ENCODE peak calls at places on chromosomes 2 and 18, in nine cellular contexts. One of them, this sample, is unnamed.

GRCh38 chr2:39524756-39525635 is 87.9 kb upstream of the MAP4K3 start:
- DNase-seq in H1: no peak
- DNase-seq in NB4: no peak
- DNase-seq in WTC11: no peak
- DNase-seq in K562: no peak
- DNase-seq in endothelial cell of umbilical vein: no peak
- DNase-seq in A549: no peak
- DNase-seq in SK-N-SH: no peak
- DNase-seq in HCT116: no peak
- DNase-seq in this sample: no peak

GRCh38 chr18:62606106-62606505 is 83.3 kb downstream of the ZCCHC2 start:
- DNase-seq in NB4: no peak
- DNase-seq in A549: no peak
- DNase-seq in H1: no peak
- DNase-seq in endothelial cell of umbilical vein: no peak
- DNase-seq in HCT116: no peak
- DNase-seq in SK-N-SH: no peak
- DNase-seq in K562: no peak
- DNase-seq in WTC11: no peak
- DNase-seq in this sample: no peak

GRCh38 chr2:152038451-152038958 is 60.3 kb downstream of the CACNB4 start:
- DNase-seq in WTC11: no peak
- DNase-seq in HCT116: no peak
- DNase-seq in A549: no peak
- DNase-seq in NB4: peak; percentile 36
- DNase-seq in K562: no peak
- DNase-seq in endothelial cell of umbilical vein: no peak
- DNase-seq in SK-N-SH: no peak
- DNase-seq in H1: no peak
- DNase-seq in this sample: no peak

GRCh38 chr2:7437122-7437521 is 519.9 kb downstream of the RNF144A start:
- DNase-seq in NB4: no peak
- DNase-seq in SK-N-SH: no peak
- DNase-seq in H1: no peak
- DNase-seq in WTC11: no peak
- DNase-seq in A549: no peak
- DNase-seq in K562: no peak
- DNase-seq in endothelial cell of umbilical vein: no peak
- DNase-seq in HCT116: no peak
- DNase-seq in this sample: no peak

GRCh38 chr2:144114761-144115160 is 405.2 kb downstream of the ZEB2 start:
- DNase-seq in A549: no peak
- DNase-seq in K562: no peak
- DNase-seq in HCT116: no peak
- DNase-seq in SK-N-SH: no peak
- DNase-seq in endothelial cell of umbilical vein: no peak
- DNase-seq in NB4: no peak
- DNase-seq in WTC11: no peak
- DNase-seq in H1: no peak
- DNase-seq in this sample: no peak

GRCh38 chr2:105489168-105489878 is 90.5 kb upstream of the FHL2 start:
- DNase-seq in H1: no peak
- DNase-seq in endothelial cell of umbilical vein: no peak
- DNase-seq in NB4: no peak
- DNase-seq in A549: no peak
- DNase-seq in K562: no peak
- DNase-seq in SK-N-SH: no peak
- DNase-seq in HCT116: no peak
- DNase-seq in WTC11: no peak
- DNase-seq in this sample: no peak

GRCh38 chr2:27653397-27653796 is 10.0 kb downstream of the SUPT7L start:
- DNase-seq in H1: no peak
- DNase-seq in A549: no peak
- DNase-seq in SK-N-SH: no peak
- DNase-seq in HCT116: no peak
- DNase-seq in K562: no peak
- DNase-seq in endothelial cell of umbilical vein: no peak
- DNase-seq in WTC11: no peak
- DNase-seq in NB4: no peak
- DNase-seq in this sample: no peak

GRCh38 chr18:76953186-76953982 is 131.0 kb downstream of the ZNF236 start:
- DNase-seq in H1: no peak
- DNase-seq in NB4: no peak
- DNase-seq in A549: no peak
- DNase-seq in endothelial cell of umbilical vein: peak; percentile 76
- DNase-seq in HCT116: no peak
- DNase-seq in WTC11: no peak
- DNase-seq in SK-N-SH: peak; percentile 45
- DNase-seq in K562: no peak
- DNase-seq in this sample: no peak

GRCh38 chr2:42359304-42359749 is 1.7 kb downstream of the COX7A2L start:
- DNase-seq in SK-N-SH: no peak
- DNase-seq in HCT116: no peak
- DNase-seq in WTC11: no peak
- DNase-seq in endothelial cell of umbilical vein: no peak
- DNase-seq in K562: no peak
- DNase-seq in A549: no peak
- DNase-seq in H1: no peak
- DNase-seq in NB4: peak; percentile 23
- DNase-seq in this sample: no peak

GRCh38 chr2:105778344-105778607 is 33.6 kb downstream of the NCK2 start:
- DNase-seq in WTC11: no peak
- DNase-seq in H1: no peak
- DNase-seq in SK-N-SH: no peak
- DNase-seq in NB4: no peak
- DNase-seq in A549: no peak
- DNase-seq in HCT116: no peak
- DNase-seq in endothelial cell of umbilical vein: no peak
- DNase-seq in K562: no peak
- DNase-seq in this sample: no peak

GRCh38 chr2:122096788-122097187 is 341.3 kb downstream of the TSN start:
- DNase-seq in NB4: no peak
- DNase-seq in K562: no peak
- DNase-seq in A549: no peak
- DNase-seq in H1: no peak
- DNase-seq in SK-N-SH: no peak
- DNase-seq in endothelial cell of umbilical vein: no peak
- DNase-seq in HCT116: no peak
- DNase-seq in WTC11: no peak
- DNase-seq in this sample: no peak

GRCh38 chr2:39642054-39642742 is 23.5 kb upstream of the TMEM178A start:
- DNase-seq in endothelial cell of umbilical vein: peak; percentile 61
- DNase-seq in WTC11: no peak
- DNase-seq in K562: no peak
- DNase-seq in NB4: no peak
- DNase-seq in H1: no peak
- DNase-seq in A549: peak; percentile 18
- DNase-seq in HCT116: peak; percentile 13
- DNase-seq in SK-N-SH: no peak
- DNase-seq in this sample: peak; percentile 80

GRCh38 chr2:12589802-12590320 is 126.9 kb upstream of the TRIB2 start:
- DNase-seq in NB4: no peak
- DNase-seq in endothelial cell of umbilical vein: no peak
- DNase-seq in WTC11: no peak
- DNase-seq in SK-N-SH: no peak
- DNase-seq in A549: no peak
- DNase-seq in H1: no peak
- DNase-seq in HCT116: no peak
- DNase-seq in K562: no peak
- DNase-seq in this sample: no peak

GRCh38 chr2:113273031-113273551 is 5.6 kb downstream of the PAX8 start:
- DNase-seq in NB4: no peak
- DNase-seq in K562: no peak
- DNase-seq in H1: peak; percentile 59
- DNase-seq in SK-N-SH: peak; percentile 38
- DNase-seq in A549: peak; percentile 53
- DNase-seq in endothelial cell of umbilical vein: no peak
- DNase-seq in HCT116: no peak
- DNase-seq in WTC11: peak; percentile 70
- DNase-seq in this sample: peak; percentile 28

GRCh38 chr18:67766930-67767329 is 250.4 kb upstream of the DSEL start:
- DNase-seq in HCT116: no peak
- DNase-seq in NB4: peak; percentile 8
- DNase-seq in endothelial cell of umbilical vein: peak; percentile 78
- DNase-seq in WTC11: no peak
- DNase-seq in H1: no peak
- DNase-seq in A549: peak; percentile 70
- DNase-seq in K562: no peak
- DNase-seq in SK-N-SH: no peak
- DNase-seq in this sample: no peak

GRCh38 chr2:235850289-235850688 is 317.9 kb downstream of the GBX2 start:
- DNase-seq in HCT116: no peak
- DNase-seq in A549: no peak
- DNase-seq in NB4: no peak
- DNase-seq in WTC11: peak; percentile 2
- DNase-seq in K562: no peak
- DNase-seq in H1: no peak
- DNase-seq in endothelial cell of umbilical vein: no peak
- DNase-seq in SK-N-SH: no peak
- DNase-seq in this sample: no peak

GRCh38 chr2:121186261-121186660 is 98.7 kb downstream of the TFCP2L1 start:
- DNase-seq in H1: no peak
- DNase-seq in HCT116: no peak
- DNase-seq in SK-N-SH: no peak
- DNase-seq in endothelial cell of umbilical vein: no peak
- DNase-seq in A549: no peak
- DNase-seq in K562: no peak
- DNase-seq in WTC11: no peak
- DNase-seq in NB4: no peak
- DNase-seq in this sample: no peak

GRCh38 chr2:42147641-42148274 is 21.4 kb upstream of the EML4 start:
- DNase-seq in SK-N-SH: peak; percentile 71
- DNase-seq in H1: no peak
- DNase-seq in HCT116: no peak
- DNase-seq in endothelial cell of umbilical vein: peak; percentile 24
- DNase-seq in K562: no peak
- DNase-seq in NB4: no peak
- DNase-seq in WTC11: no peak
- DNase-seq in A549: no peak
- DNase-seq in this sample: peak; percentile 44

GRCh38 chr2:203534486-203535077 is 519 bp downstream of the RAPH1 start:
- DNase-seq in WTC11: no peak
- DNase-seq in H1: no peak
- DNase-seq in K562: peak; percentile 9
- DNase-seq in endothelial cell of umbilical vein: no peak
- DNase-seq in A549: peak; percentile 9
- DNase-seq in HCT116: no peak
- DNase-seq in NB4: peak; percentile 63
- DNase-seq in SK-N-SH: peak; percentile 87
- DNase-seq in this sample: peak; percentile 12
- TF ChIP-seq MAX in WTC11: no peak
- TF ChIP-seq MAX in H1: no peak
- TF ChIP-seq MAX in K562: no peak
- TF ChIP-seq MAX in endothelial cell of umbilical vein: no peak
- TF ChIP-seq MAX in A549: no peak
- TF ChIP-seq MAX in HCT116: no peak
- TF ChIP-seq MAX in NB4: no peak
- TF ChIP-seq MAX in SK-N-SH: no peak
- TF ChIP-seq MAX in this sample: no peak

GRCh38 chr2:49226360-49226759 is 72.0 kb upstream of the FSHR start:
- DNase-seq in SK-N-SH: no peak
- DNase-seq in K562: no peak
- DNase-seq in H1: no peak
- DNase-seq in A549: no peak
- DNase-seq in WTC11: no peak
- DNase-seq in endothelial cell of umbilical vein: no peak
- DNase-seq in HCT116: no peak
- DNase-seq in NB4: no peak
- DNase-seq in this sample: no peak

GRCh38 chr2:49224426-49225010 is 70.2 kb upstream of the FSHR start:
- DNase-seq in SK-N-SH: peak; percentile 15
- DNase-seq in H1: no peak
- DNase-seq in HCT116: no peak
- DNase-seq in WTC11: no peak
- DNase-seq in K562: no peak
- DNase-seq in A549: no peak
- DNase-seq in NB4: no peak
- DNase-seq in endothelial cell of umbilical vein: no peak
- DNase-seq in this sample: no peak

GRCh38 chr2:49225126-49225525 is 70.8 kb upstream of the FSHR start:
- DNase-seq in A549: no peak
- DNase-seq in NB4: no peak
- DNase-seq in WTC11: no peak
- DNase-seq in HCT116: no peak
- DNase-seq in endothelial cell of umbilical vein: no peak
- DNase-seq in SK-N-SH: no peak
- DNase-seq in H1: no peak
- DNase-seq in K562: no peak
- DNase-seq in this sample: no peak

GRCh38 chr2:49219741-49220140 is 65.4 kb upstream of the FSHR start:
- DNase-seq in WTC11: no peak
- DNase-seq in H1: no peak
- DNase-seq in HCT116: no peak
- DNase-seq in K562: no peak
- DNase-seq in SK-N-SH: no peak
- DNase-seq in endothelial cell of umbilical vein: no peak
- DNase-seq in NB4: no peak
- DNase-seq in A549: no peak
- DNase-seq in this sample: no peak

GRCh38 chr2:49222975-49223528 is 68.7 kb upstream of the FSHR start:
- DNase-seq in WTC11: no peak
- DNase-seq in SK-N-SH: no peak
- DNase-seq in NB4: no peak
- DNase-seq in A549: no peak
- DNase-seq in HCT116: no peak
- DNase-seq in H1: no peak
- DNase-seq in endothelial cell of umbilical vein: no peak
- DNase-seq in K562: no peak
- DNase-seq in this sample: no peak
- TF ChIP-seq MAX in WTC11: no peak
- TF ChIP-seq MAX in SK-N-SH: no peak
- TF ChIP-seq MAX in NB4: no peak
- TF ChIP-seq MAX in A549: no peak
- TF ChIP-seq MAX in HCT116: no peak
- TF ChIP-seq MAX in H1: no peak
- TF ChIP-seq MAX in endothelial cell of umbilical vein: no peak
- TF ChIP-seq MAX in K562: no peak
- TF ChIP-seq MAX in this sample: no peak

GRCh38 chr2:71747573-71747972 is 294.2 kb downstream of the DYSF start:
- DNase-seq in K562: no peak
- DNase-seq in H1: no peak
- DNase-seq in WTC11: no peak
- DNase-seq in A549: no peak
- DNase-seq in HCT116: peak; percentile 23
- DNase-seq in endothelial cell of umbilical vein: no peak
- DNase-seq in SK-N-SH: no peak
- DNase-seq in NB4: no peak
- DNase-seq in this sample: no peak
- TF ChIP-seq MAX in K562: no peak
- TF ChIP-seq MAX in H1: no peak
- TF ChIP-seq MAX in WTC11: no peak
- TF ChIP-seq MAX in A549: no peak
- TF ChIP-seq MAX in HCT116: no peak
- TF ChIP-seq MAX in endothelial cell of umbilical vein: no peak
- TF ChIP-seq MAX in SK-N-SH: no peak
- TF ChIP-seq MAX in NB4: no peak
- TF ChIP-seq MAX in this sample: no peak

DNA sequence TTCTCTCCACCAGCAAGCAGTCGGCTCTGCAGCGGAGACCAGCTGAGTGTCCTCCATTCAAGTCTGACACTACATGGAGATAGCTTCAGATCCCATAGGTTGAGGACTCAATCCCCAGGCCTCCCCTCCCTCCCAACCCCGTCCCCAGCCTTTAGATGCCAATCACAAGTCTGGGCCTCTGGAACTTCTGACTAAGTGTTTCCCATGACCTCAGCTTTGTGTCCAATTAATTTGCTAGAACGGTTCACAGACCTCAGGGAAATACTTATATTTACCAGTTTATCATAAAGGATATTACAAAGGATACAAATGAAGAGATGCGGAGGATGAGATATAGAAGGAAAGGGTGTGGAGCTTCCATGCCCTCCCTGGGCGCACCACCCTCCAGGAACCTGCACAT is 77.4 kb downstream of the MERTK start:
- DNase-seq in SK-N-SH: no peak
- DNase-seq in WTC11: no peak
- DNase-seq in NB4: no peak
- DNase-seq in HCT116: no peak
- DNase-seq in H1: no peak
- DNase-seq in K562: no peak
- DNase-seq in endothelial cell of umbilical vein: peak; percentile 85
- DNase-seq in A549: no peak
- DNase-seq in this sample: no peak
- TF ChIP-seq MAX in SK-N-SH: no peak
- TF ChIP-seq MAX in WTC11: no peak
- TF ChIP-seq MAX in NB4: no peak
- TF ChIP-seq MAX in HCT116: no peak
- TF ChIP-seq MAX in H1: no peak
- TF ChIP-seq MAX in K562: no peak
- TF ChIP-seq MAX in endothelial cell of umbilical vein: no peak
- TF ChIP-seq MAX in A549: no peak
- TF ChIP-seq MAX in this sample: no peak

This sample was measured in HepG2.